ENCODE peak calls at places on chromosomes 6 and 20, in four cellular contexts. K is NB4; J is activated CD8-positive, alpha-beta memory T cell treated with anti-CD3 and anti-CD28 coated beads for 48 hours; Z is AG08395. O is an unnamed sample.

GRCh38 chr6:156718647-156719394 is 58.4 kb upstream of the ARID1B start:
- DNase-seq in K (peak), Z (peak), J (no peak), O (peak)

GRCh38 chr20:23320317-23320716 is 30.3 kb upstream of the NXT1 start:
- DNase-seq in Z (peak), K (peak), J (no peak), O (no peak)

GRCh38 chr6:155269765-155270164 is 6.0 kb downstream of the CLDN20 start:
- DNase-seq in K (no peak), J (no peak), Z (no peak), O (no peak)

GRCh38 chr20:33404281-33404680 is 3.0 kb upstream of the CDK5RAP1 start:
- DNase-seq in Z (no peak), K (no peak), J (no peak), O (no peak)

GRCh38 chr6:152401978-152402377 is 235.2 kb downstream of the SYNE1 start:
- DNase-seq in J (no peak), K (no peak), Z (peak), O (peak)

GRCh38 chr6:128152551-128152950 is 251.7 kb upstream of the THEMIS start:
- DNase-seq in K (no peak), Z (no peak), J (no peak), O (no peak)

GRCh38 chr6:62283828-62284411 is 2.1 kb downstream of the KHDRBS2 start:
- DNase-seq in Z (peak), K (peak), J (no peak), O (no peak)

GRCh38 chr6:319177-320131 is 27.2 kb downstream of the DUSP22 start:
- DNase-seq in J (no peak), Z (no peak), K (no peak), O (no peak)

GRCh38 chr6:39350723-39351505 is 28.4 kb upstream of the KCNK16 start:
- DNase-seq in Z (no peak), K (no peak), J (no peak), O (no peak)

GRCh38 chr20:63124782-63125580 is 91.0 kb downstream of the YTHDF1 start:
- DNase-seq in K (no peak), J (no peak), Z (no peak), O (no peak)

GRCh38 chr6:99495466-99495865 is 19.8 kb downstream of the USP45 start:
- DNase-seq in K (no peak), J (no peak), Z (no peak), O (no peak)

GRCh38 chr6:126531273-126531672 is 191.4 kb downstream of the CENPW start:
- DNase-seq in J (no peak), K (peak), Z (no peak), O (no peak)

GRCh38 chr20:47971321-47971781 is 186.1 kb upstream of the SULF2 start:
- DNase-seq in Z (no peak), J (no peak), K (no peak), O (no peak)

GRCh38 chr6:137000825-137001224 is 43.9 kb downstream of the IL20RA start:
- DNase-seq in K (no peak), Z (no peak), J (no peak), O (no peak)

GRCh38 chr20:49323622-49324238 is 45.9 kb upstream of the ZNFX1 start:
- DNase-seq in J (no peak), Z (peak), K (peak), O (peak)

O was measured in fibroblast of gingiva.